ENCODE peak calls at places on chromosomes 12 and 14, in six cellular contexts. P is tibial nerve, R is iPS-NIHi11, F is T47D, X is AG09309, N is GM23248. O is an unnamed sample.

GRCh38 chr12:6540181-6540877 is 6.0 kb downstream of the GAPDH start:
- DNase-seq in R (peak), P (peak), F (no peak), X (peak), N (peak), O (no peak)

GRCh38 chr12:53786411-53786810 is 34.6 kb upstream of the CISTR start:
- DNase-seq in R (no peak), P (no peak), X (no peak), F (no peak), N (no peak), O (no peak)

GRCh38 chr12:32108829-32109228 is 2.2 kb downstream of the BICD1 start:
- DNase-seq in P (no peak), F (no peak), X (no peak), R (no peak), N (no peak), O (no peak)

GRCh38 chr14:53538316-53538851 is 385.3 kb upstream of the DDHD1 start:
- DNase-seq in R (no peak), X (peak), F (no peak), P (no peak), N (no peak), O (no peak)

GRCh38 chr14:90677484-90678045 is 138.7 kb downstream of the TTC7B start:
- DNase-seq in X (no peak), R (no peak), P (no peak), N (peak), F (no peak), O (no peak)

GRCh38 chr14:88621090-88621489 is 58.3 kb downstream of the ZC3H14 start:
- DNase-seq in P (no peak), X (no peak), F (no peak), R (no peak), N (no peak), O (no peak)

GRCh38 chr12:121499929-121500793 is 80.7 kb downstream of the KDM2B start:
- DNase-seq in P (peak), X (no peak), R (peak), N (peak), F (peak), O (peak)

GRCh38 chr14:72909163-72909562 is 15.3 kb upstream of the DPF3 start:
- DNase-seq in R (no peak), P (no peak), X (peak), F (no peak), N (peak), O (no peak)

GRCh38 chr14:92225731-92226130 is 97.2 kb upstream of the SLC24A4 start:
- DNase-seq in F (no peak), X (no peak), R (no peak), P (no peak), N (no peak), O (no peak)

GRCh38 chr14:34460295-34460694 is 1.7 kb downstream of the SPTSSA start:
- DNase-seq in R (no peak), X (no peak), N (no peak), P (no peak), F (no peak), O (no peak)

GRCh38 chr12:70590051-70590450 is 47.2 kb downstream of the PTPRB start:
- DNase-seq in F (peak), P (peak), R (peak), N (peak), X (peak), O (peak)

GRCh38 chr14:59325906-59326305 is 137.4 kb downstream of the DAAM1 start:
- DNase-seq in R (no peak), P (no peak), X (no peak), F (no peak), N (peak), O (no peak)

GRCh38 chr14:72589652-72590051 is 304.2 kb downstream of the DPF3 start:
- DNase-seq in X (no peak), F (no peak), N (no peak), R (no peak), P (no peak), O (no peak)

GRCh38 chr12:47303207-47303606 is 223.4 kb upstream of the AMIGO2 start:
- DNase-seq in N (no peak), F (no peak), R (no peak), X (no peak), P (no peak), O (no peak)

GRCh38 chr12:26271889-26272492 is 76.6 kb downstream of the SSPN start:
- DNase-seq in X (no peak), R (no peak), F (no peak), P (peak), N (peak), O (no peak)

GRCh38 chr14:99511421-99512109 is 30.4 kb downstream of the CCNK start:
- DNase-seq in R (no peak), F (no peak), X (no peak), P (peak), N (peak), O (no peak)

GRCh38 chr12:53118771-53119300 is 15.6 kb downstream of the SOAT2 start:
- DNase-seq in R (no peak), N (no peak), X (no peak), P (no peak), F (no peak), O (no peak)

GRCh38 chr12:5293773-5294172 is 138.1 kb upstream of the NTF3 start:
- DNase-seq in N (no peak), F (no peak), P (no peak), X (no peak), R (no peak), O (no peak)

GRCh38 chr14:105385698-105386365 is 12.5 kb upstream of the TEX22 start:
- DNase-seq in F (no peak), R (no peak), P (no peak), X (no peak), N (no peak), O (no peak)

O was measured in HEK293T.